ENCODE peak calls at places on chromosomes 6 and 20, in four cellular contexts. One of them, this sample, is unnamed.

GRCh38 chr6:28008053-28008452 is 51.0 kb downstream of the OR2B6 start:
- DNase-seq in astrocyte of the cerebellum: no peak
- DNase-seq in iPS-NIHi11: no peak
- DNase-seq in colonic mucosa: no peak
- DNase-seq in this sample: no peak

GRCh38 chr6:36938536-36938935 is 16.0 kb upstream of the PI16 start:
- DNase-seq in colonic mucosa: no peak
- DNase-seq in astrocyte of the cerebellum: no peak
- DNase-seq in iPS-NIHi11: no peak
- DNase-seq in this sample: no peak

GRCh38 chr20:59751075-59751711 is 146.9 kb downstream of the PHACTR3 start:
- DNase-seq in astrocyte of the cerebellum: no peak
- DNase-seq in iPS-NIHi11: peak; percentile 89
- DNase-seq in colonic mucosa: peak; percentile 64
- DNase-seq in this sample: peak; percentile 60

GRCh38 chr6:141097471-141097870 is 1035.3 kb upstream of the GJE1 start:
- DNase-seq in iPS-NIHi11: no peak
- DNase-seq in colonic mucosa: no peak
- DNase-seq in astrocyte of the cerebellum: no peak
- DNase-seq in this sample: no peak

GRCh38 chr20:17499041-17499440 is 32.1 kb downstream of the BFSP1 start:
- DNase-seq in astrocyte of the cerebellum: no peak
- DNase-seq in iPS-NIHi11: no peak
- DNase-seq in colonic mucosa: no peak
- DNase-seq in this sample: no peak

GRCh38 chr6:138088307-138088744 is 18.9 kb downstream of the PERP start:
- DNase-seq in colonic mucosa: peak; percentile 45
- DNase-seq in iPS-NIHi11: no peak
- DNase-seq in astrocyte of the cerebellum: peak; percentile 70
- DNase-seq in this sample: peak; percentile 59

GRCh38 chr20:32509639-32510066 is 75.5 kb downstream of the NOL4L start:
- DNase-seq in colonic mucosa: no peak
- DNase-seq in astrocyte of the cerebellum: no peak
- DNase-seq in iPS-NIHi11: no peak
- DNase-seq in this sample: no peak

GRCh38 chr6:169212897-169213813 is 40.5 kb downstream of the THBS2 start:
- DNase-seq in astrocyte of the cerebellum: peak; percentile 12
- DNase-seq in colonic mucosa: peak; percentile 94
- DNase-seq in iPS-NIHi11: peak; percentile 96
- DNase-seq in this sample: peak; percentile 92

GRCh38 chr20:17568972-17569471 is 853 bp upstream of the DSTN start:
- DNase-seq in iPS-NIHi11: peak; percentile 72
- DNase-seq in colonic mucosa: peak; percentile 90
- DNase-seq in astrocyte of the cerebellum: peak; percentile 93
- DNase-seq in this sample: peak; percentile 87

GRCh38 chr6:44110005-44110681 is 17.1 kb downstream of the MRPL14 start:
- DNase-seq in astrocyte of the cerebellum: no peak
- DNase-seq in colonic mucosa: no peak
- DNase-seq in iPS-NIHi11: no peak
- DNase-seq in this sample: no peak

GRCh38 chr20:48463096-48463710 is 364.6 kb downstream of the PREX1 start:
- DNase-seq in iPS-NIHi11: no peak
- DNase-seq in colonic mucosa: no peak
- DNase-seq in astrocyte of the cerebellum: no peak
- DNase-seq in this sample: no peak

GRCh38 chr6:57173056-57173885 is 1.1 kb downstream of the BAG2 start:
- DNase-seq in colonic mucosa: peak; percentile 29
- DNase-seq in iPS-NIHi11: peak; percentile 29
- DNase-seq in astrocyte of the cerebellum: no peak
- DNase-seq in this sample: no peak

GRCh38 chr6:14068133-14068532 is 49.4 kb upstream of the CD83 start:
- DNase-seq in colonic mucosa: no peak
- DNase-seq in iPS-NIHi11: no peak
- DNase-seq in astrocyte of the cerebellum: peak; percentile 92
- DNase-seq in this sample: no peak

GRCh38 chr6:85364354-85364753 is 85.5 kb upstream of the NT5E start:
- DNase-seq in colonic mucosa: no peak
- DNase-seq in astrocyte of the cerebellum: no peak
- DNase-seq in iPS-NIHi11: no peak
- DNase-seq in this sample: no peak

GRCh38 chr20:50107086-50107645 is 5.8 kb downstream of the UBE2V1 start:
- DNase-seq in astrocyte of the cerebellum: no peak
- DNase-seq in iPS-NIHi11: no peak
- DNase-seq in colonic mucosa: no peak
- DNase-seq in this sample: no peak

GRCh38 chr20:57500941-57501340 is 24.0 kb downstream of the CTCFL start:
- DNase-seq in colonic mucosa: no peak
- DNase-seq in astrocyte of the cerebellum: no peak
- DNase-seq in iPS-NIHi11: no peak
- DNase-seq in this sample: no peak

GRCh38 chr6:57822896-57823358 is 505.5 kb downstream of the PRIM2 start:
- DNase-seq in iPS-NIHi11: no peak
- DNase-seq in astrocyte of the cerebellum: no peak
- DNase-seq in colonic mucosa: no peak
- DNase-seq in this sample: no peak

GRCh38 chr6:38725414-38726183 is 10.5 kb downstream of the DNAH8 start:
- DNase-seq in iPS-NIHi11: no peak
- DNase-seq in astrocyte of the cerebellum: peak; percentile 4
- DNase-seq in colonic mucosa: no peak
- DNase-seq in this sample: no peak

GRCh38 chr20:23361108-23361650 is 803 bp upstream of the GZF1 start:
- DNase-seq in iPS-NIHi11: no peak
- DNase-seq in astrocyte of the cerebellum: no peak
- DNase-seq in colonic mucosa: peak; percentile 29
- DNase-seq in this sample: no peak

GRCh38 chr6:355373-355772 is 36.2 kb upstream of the IRF4 start:
- DNase-seq in colonic mucosa: no peak
- DNase-seq in iPS-NIHi11: no peak
- DNase-seq in astrocyte of the cerebellum: no peak
- DNase-seq in this sample: no peak

GRCh38 chr6:20409427-20409971 is 7.8 kb downstream of the E2F3 start:
- DNase-seq in colonic mucosa: no peak
- DNase-seq in iPS-NIHi11: no peak
- DNase-seq in astrocyte of the cerebellum: no peak
- DNase-seq in this sample: no peak

GRCh38 chr6:99348220-99348822 is 1.2 kb downstream of the FAXC start:
- DNase-seq in astrocyte of the cerebellum: no peak
- DNase-seq in iPS-NIHi11: no peak
- DNase-seq in colonic mucosa: no peak
- DNase-seq in this sample: no peak

GRCh38 chr20:43196243-43196642 is 6.5 kb upstream of the PTPRT start:
- DNase-seq in iPS-NIHi11: no peak
- DNase-seq in astrocyte of the cerebellum: no peak
- DNase-seq in colonic mucosa: no peak
- DNase-seq in this sample: no peak

GRCh38 chr6:11425876-11426275 is 111.7 kb upstream of the TMEM170B start:
- DNase-seq in astrocyte of the cerebellum: no peak
- DNase-seq in iPS-NIHi11: no peak
- DNase-seq in colonic mucosa: no peak
- DNase-seq in this sample: no peak

GRCh38 chr6:40877362-40877761 is 161.7 kb downstream of the UNC5CL start:
- DNase-seq in iPS-NIHi11: no peak
- DNase-seq in colonic mucosa: no peak
- DNase-seq in astrocyte of the cerebellum: no peak
- DNase-seq in this sample: no peak

GRCh38 chr20:48616481-48616880 is 211.3 kb downstream of the PREX1 start:
- DNase-seq in iPS-NIHi11: no peak
- DNase-seq in colonic mucosa: no peak
- DNase-seq in astrocyte of the cerebellum: no peak
- DNase-seq in this sample: no peak

GRCh38 chr6:75347797-75348610 is 63.4 kb upstream of the TMEM30A start:
- DNase-seq in astrocyte of the cerebellum: no peak
- DNase-seq in colonic mucosa: no peak
- DNase-seq in iPS-NIHi11: no peak
- DNase-seq in this sample: no peak

GRCh38 chr6:138107078-138107751 is at the start of gene PERP:
- DNase-seq in iPS-NIHi11: peak; percentile 74
- DNase-seq in colonic mucosa: peak; percentile 88
- DNase-seq in astrocyte of the cerebellum: no peak
- DNase-seq in this sample: peak; percentile 86

GRCh38 chr6:125947581-125947980 is 9.0 kb upstream of the HINT3 start:
- DNase-seq in colonic mucosa: no peak
- DNase-seq in astrocyte of the cerebellum: no peak
- DNase-seq in iPS-NIHi11: no peak
- DNase-seq in this sample: peak; percentile 53

GRCh38 chr6:34462561-34462971 is 3.3 kb upstream of the PACSIN1 start:
- DNase-seq in colonic mucosa: peak; percentile 60
- DNase-seq in astrocyte of the cerebellum: no peak
- DNase-seq in iPS-NIHi11: peak; percentile 82
- DNase-seq in this sample: peak; percentile 50

GRCh38 chr6:52417675-52418111 is 2.4 kb upstream of the EFHC1 start:
- DNase-seq in colonic mucosa: no peak
- DNase-seq in iPS-NIHi11: no peak
- DNase-seq in astrocyte of the cerebellum: peak; percentile 66
- DNase-seq in this sample: peak; percentile 49

GRCh38 chr6:42404494-42404893 is 47.2 kb downstream of the TRERF1 start:
- DNase-seq in iPS-NIHi11: peak; percentile 31
- DNase-seq in astrocyte of the cerebellum: no peak
- DNase-seq in colonic mucosa: peak; percentile 80
- DNase-seq in this sample: peak; percentile 45

GRCh38 chr20:17613328-17614175 is 43.7 kb downstream of the DSTN start:
- DNase-seq in colonic mucosa: peak; percentile 42
- DNase-seq in iPS-NIHi11: no peak
- DNase-seq in astrocyte of the cerebellum: no peak
- DNase-seq in this sample: peak; percentile 26

GRCh38 chr6:32118782-32119628 is 9.0 kb downstream of the ATF6B start:
- DNase-seq in astrocyte of the cerebellum: peak; percentile 69
- DNase-seq in iPS-NIHi11: peak; percentile 90
- DNase-seq in colonic mucosa: peak; percentile 88
- DNase-seq in this sample: peak; percentile 90

GRCh38 chr6:151377095-151377494 is 14.3 kb downstream of the ZBTB2 start:
- DNase-seq in colonic mucosa: no peak
- DNase-seq in iPS-NIHi11: no peak
- DNase-seq in astrocyte of the cerebellum: no peak
- DNase-seq in this sample: no peak

GRCh38 chr20:34516874-34517542 is 786 bp downstream of the DYNLRB1 start:
- DNase-seq in colonic mucosa: peak; percentile 50
- DNase-seq in astrocyte of the cerebellum: no peak
- DNase-seq in iPS-NIHi11: peak; percentile 28
- DNase-seq in this sample: no peak

GRCh38 chr6:52512199-52512598 is 64.7 kb downstream of the TRAM2 start:
- DNase-seq in colonic mucosa: no peak
- DNase-seq in astrocyte of the cerebellum: no peak
- DNase-seq in iPS-NIHi11: no peak
- DNase-seq in this sample: no peak

GRCh38 chr6:87473419-87473903 is 687 bp downstream of the SLC35A1 start:
- DNase-seq in colonic mucosa: peak; percentile 68
- DNase-seq in iPS-NIHi11: peak; percentile 18
- DNase-seq in astrocyte of the cerebellum: peak; percentile 23
- DNase-seq in this sample: peak; percentile 37

GRCh38 chr6:87897581-87898147 is 150.0 kb upstream of the SPACA1 start:
- DNase-seq in iPS-NIHi11: no peak
- DNase-seq in colonic mucosa: no peak
- DNase-seq in astrocyte of the cerebellum: no peak
- DNase-seq in this sample: no peak